ENCODE peak calls at places on chromosome 10, in five cellular contexts. B is neuronal stem cell, H is trophoblast cell, C is mesendoderm, W is IMR-90. F is an unnamed sample.

GRCh38 chr10:84876116-84876999 is 548.0 kb downstream of the CCSER2 start:
- DNase-seq in W (no peak), C (no peak), B (no peak), H (no peak), F (no peak)

GRCh38 chr10:50990568-50991495 is 83.5 kb upstream of the PRKG1 start:
- DNase-seq in W (peak), C (peak), B (no peak), H (peak), F (peak)

GRCh38 chr10:117609095-117609821 is 66.7 kb downstream of the EMX2 start:
- DNase-seq in B (no peak), C (no peak), H (peak), W (peak), F (peak)

GRCh38 chr10:110436554-110437350 is 61.0 kb upstream of the DUSP5 start:
- DNase-seq in W (no peak), C (no peak), H (no peak), B (no peak), F (no peak)

GRCh38 chr10:132224343-132225072 is 37.8 kb downstream of the DPYSL4 start:
- DNase-seq in H (no peak), W (peak), B (no peak), C (no peak), F (no peak)

GRCh38 chr10:1120761-1121160 is 64.6 kb downstream of the WDR37 start:
- DNase-seq in W (no peak), C (no peak), H (no peak), B (no peak), F (no peak)

GRCh38 chr10:120940299-120940900 is 89.2 kb downstream of the WDR11 start:
- DNase-seq in H (no peak), B (no peak), C (peak), W (no peak), F (no peak)

GRCh38 chr10:77560471-77560870 is 77.1 kb downstream of the KCNMA1 start:
- DNase-seq in H (no peak), C (no peak), W (no peak), B (no peak), F (no peak)

GRCh38 chr10:83346216-83346910 is 792.9 kb upstream of the GHITM start:
- DNase-seq in B (no peak), H (no peak), C (no peak), W (peak), F (no peak)

GRCh38 chr10:84088626-84089025 is 50.7 kb upstream of the GHITM start:
- DNase-seq in B (no peak), H (peak), W (no peak), C (no peak), F (no peak)

GRCh38 chr10:593901-594457 is 95.5 kb downstream of the DIP2C start:
- DNase-seq in B (no peak), W (peak), C (no peak), H (no peak), F (no peak)

GRCh38 chr10:78863601-78864239 is 205.0 kb upstream of the ZMIZ1 start:
- DNase-seq in C (no peak), W (no peak), H (no peak), B (no peak), F (no peak)

GRCh38 chr10:124156524-124157225 is 63.3 kb upstream of the CHST15 start:
- DNase-seq in C (no peak), B (no peak), W (no peak), H (no peak), F (peak)

GRCh38 chr10:97494863-97495506 is 3.2 kb downstream of the MMS19 start:
- DNase-seq in B (no peak), H (no peak), C (peak), W (peak), F (peak)

GRCh38 chr10:81873231-81873931 is 1.6 kb upstream of the NRG3 start:
- DNase-seq in H (no peak), W (no peak), C (no peak), B (no peak), F (no peak)

GRCh38 chr10:43259981-43260761 is 6.7 kb downstream of the RASGEF1A start:
- DNase-seq in C (no peak), W (no peak), H (no peak), B (no peak), F (no peak)

GRCh38 chr10:1346201-1346600 is 290.0 kb downstream of the WDR37 start:
- DNase-seq in B (no peak), H (no peak), W (no peak), C (no peak), F (no peak)

GRCh38 chr10:21985541-21985940 is 18.0 kb downstream of the DNAJC1 start:
- DNase-seq in B (no peak), H (no peak), W (peak), C (no peak), F (no peak)

GRCh38 chr10:132458595-132459251 is 61.7 kb downstream of the PWWP2B start:
- DNase-seq in B (no peak), W (no peak), C (no peak), H (peak), F (peak)

GRCh38 chr10:77943086-77943901 is 16.7 kb upstream of the DLG5 start:
- DNase-seq in H (peak), W (peak), B (peak), C (peak), F (peak)

DNA sequence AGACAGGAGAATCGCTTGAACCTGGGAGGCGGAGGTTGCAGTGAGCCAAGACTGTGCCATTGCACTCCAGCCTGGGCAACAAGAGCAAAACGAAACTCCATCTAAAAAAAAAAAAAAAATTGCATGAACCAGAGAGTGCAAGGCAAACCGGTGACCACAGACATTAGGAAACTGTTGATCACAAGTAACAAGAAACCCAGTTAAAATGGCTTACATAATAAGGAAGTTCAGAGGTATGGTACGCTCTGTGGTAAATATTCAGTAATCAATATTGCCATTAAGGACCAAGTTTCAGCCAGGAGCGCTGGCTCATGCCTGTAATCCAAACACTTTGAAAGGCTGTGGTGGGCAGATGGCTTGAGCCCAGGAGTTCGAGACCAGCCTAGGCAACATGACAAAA is 9.2 kb upstream of the NT5C2 start:
- DNase-seq in H (no peak), W (no peak), C (no peak), B (no peak), F (no peak)
- H3K18ac ChIP-seq in H (no peak), W (no peak), C (no peak), B (no peak), F (no peak)

GRCh38 chr10:99569253-99569939 is 36.7 kb downstream of the NKX2-3 start:
- DNase-seq in C (peak), H (no peak), W (no peak), B (no peak), F (no peak)
- H3K18ac ChIP-seq in C (no peak), H (no peak), W (no peak), B (no peak), F (no peak)

GRCh38 chr10:68957654-68958053 is 1.7 kb downstream of the DDX21 start:
- DNase-seq in C (peak), H (no peak), B (no peak), W (no peak), F (peak)

GRCh38 chr10:68957284-68957615 is 1.3 kb downstream of the DDX21 start:
- DNase-seq in W (no peak), C (no peak), B (no peak), H (no peak), F (no peak)

GRCh38 chr10:68954904-68955303 is 1.1 kb upstream of the DDX21 start:
- DNase-seq in W (no peak), C (no peak), H (no peak), B (no peak), F (no peak)

GRCh38 chr10:68955786-68956532 is at the start of gene DDX21:
- DNase-seq in C (peak), B (peak), W (peak), H (peak), F (peak)

DNA sequence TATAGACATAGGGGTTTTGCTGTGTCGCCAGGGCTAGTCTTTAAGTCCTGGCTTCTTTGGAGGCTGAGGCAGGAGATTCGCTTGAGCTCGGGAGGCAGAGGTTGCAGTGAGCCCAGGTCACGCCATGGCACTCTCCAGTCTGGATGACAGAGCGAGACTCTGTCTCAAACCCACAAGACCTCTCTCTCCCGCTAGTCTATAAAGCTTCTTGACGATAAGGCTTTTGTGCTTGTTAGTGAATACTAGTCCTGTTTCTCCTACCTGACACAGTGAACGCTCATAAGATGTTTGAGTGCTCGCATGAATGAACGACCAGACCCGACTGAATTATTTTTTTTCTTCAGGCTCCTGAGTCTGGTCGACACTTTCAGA is 570 bp upstream of the DDX21 start:
- DNase-seq in B (no peak), H (no peak), W (no peak), C (no peak), F (no peak)
- H3K18ac ChIP-seq in B (no peak), H (no peak), W (no peak), C (peak), F (no peak)

GRCh38 chr10:93755443-93756127 is 2.2 kb upstream of the LGI1 start:
- DNase-seq in W (no peak), C (no peak), B (no peak), H (no peak), F (peak)

GRCh38 chr10:93752761-93753160 is 5.0 kb upstream of the LGI1 start:
- DNase-seq in B (no peak), C (peak), W (peak), H (peak), F (peak)

GRCh38 chr10:93753621-93754250 is 4.0 kb upstream of the LGI1 start:
- DNase-seq in C (peak), W (no peak), H (peak), B (no peak), F (peak)

GRCh38 chr10:93756128-93756517 is 1.6 kb upstream of the LGI1 start:
- DNase-seq in H (no peak), C (no peak), B (no peak), W (no peak), F (no peak)

DNA sequence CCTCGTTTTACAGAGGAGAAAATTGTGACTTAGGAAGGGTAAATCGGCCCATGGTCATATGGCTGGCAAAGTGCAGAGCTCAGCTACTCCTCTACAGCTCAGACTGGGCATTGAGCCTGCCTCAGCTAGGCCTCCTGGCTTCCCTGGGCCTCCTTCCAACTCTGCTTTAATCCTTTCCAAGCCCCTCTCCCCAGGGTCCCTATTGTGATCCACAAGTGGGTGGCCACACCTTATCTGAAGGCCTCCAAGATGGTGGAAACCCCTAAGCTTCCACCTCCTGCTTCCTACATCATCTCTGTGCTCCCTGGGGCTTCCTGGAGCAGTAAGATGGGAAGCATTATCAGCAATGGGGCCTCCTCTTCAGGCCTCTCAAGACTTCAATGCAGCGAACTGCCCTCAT is 3.0 kb upstream of the LGI1 start:
- DNase-seq in W (no peak), C (peak), H (no peak), B (no peak), F (no peak)
- H3K18ac ChIP-seq in W (no peak), C (no peak), H (peak), B (peak), F (no peak)

DNA sequence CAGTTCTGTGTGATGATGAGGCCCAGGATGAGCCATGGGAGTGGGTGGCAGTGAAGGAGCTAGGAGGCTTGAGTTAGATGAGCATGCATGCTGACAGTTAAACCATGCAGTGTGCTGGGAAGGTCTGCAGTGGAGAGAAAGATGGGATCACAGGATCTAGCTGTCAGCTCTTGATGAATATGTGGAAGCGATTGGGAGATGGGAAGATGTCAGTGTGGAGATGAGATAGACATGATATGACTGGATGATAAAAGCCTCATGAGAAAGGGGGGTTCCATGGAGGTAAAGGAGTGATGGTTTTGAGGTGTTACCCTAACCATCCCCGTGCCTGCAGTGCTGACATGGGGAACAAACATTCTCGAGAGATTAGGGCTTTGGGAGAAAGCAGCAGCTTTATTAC is 165.0 kb upstream of the CTBP2 start:
- DNase-seq in B (no peak), W (no peak), H (no peak), C (no peak), F (no peak)
- H3K18ac ChIP-seq in B (no peak), W (no peak), H (no peak), C (no peak), F (no peak)

DNA sequence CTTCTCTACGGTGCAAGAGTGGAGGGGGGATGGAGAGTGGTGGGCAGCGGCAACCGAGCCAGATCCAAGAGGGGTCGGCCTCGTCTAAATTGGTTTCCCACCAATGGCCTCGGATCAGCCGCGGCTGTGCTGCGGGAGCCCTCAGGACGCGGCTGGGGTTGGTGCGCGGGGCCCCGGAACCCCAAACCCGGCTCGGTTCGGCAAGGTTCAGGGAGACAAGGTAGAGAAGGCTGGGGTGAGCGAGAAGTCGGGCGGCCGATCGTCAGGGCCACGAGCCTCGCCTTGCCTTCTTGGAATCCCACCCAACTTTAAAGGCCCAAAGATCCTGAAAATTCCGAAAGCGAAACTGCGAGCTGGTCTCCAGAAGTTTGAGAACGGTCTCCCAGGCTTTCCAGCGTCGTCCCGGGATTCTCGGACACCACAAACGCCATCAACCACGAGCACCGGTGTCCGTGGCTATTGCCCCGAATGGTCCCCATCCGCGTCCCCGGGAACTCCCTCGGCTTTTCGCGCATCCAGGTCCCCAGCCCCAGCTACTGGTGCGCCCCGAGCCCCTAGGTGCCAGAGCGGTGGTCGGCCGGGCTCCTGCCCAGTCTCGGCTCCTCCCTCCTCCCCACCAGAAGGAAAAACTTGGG is 3.3 kb downstream of the SFMBT2 start:
- DNase-seq in B (no peak), H (no peak), C (peak), W (no peak), F (peak)
- H3K18ac ChIP-seq in B (peak), H (peak), C (peak), W (no peak), F (peak)

F was measured in mesenchymal stem cell.